ENCODE peak calls at places on chromosomes 1 and 21, in seven cellular contexts. N, T, Q, W, I, E and Z are unnamed samples.

GRCh38 chr1:93623436-93623835 is 58.2 kb downstream of the BCAR3 start:
- DNase-seq in E (no peak), W (no peak), N (no peak), Q (no peak), I (no peak), T (no peak), Z (no peak)

GRCh38 chr1:89671775-89672488 is 39.0 kb downstream of the LRRC8C start:
- DNase-seq in N (no peak), Q (no peak), W (no peak), E (no peak), T (no peak), I (peak), Z (no peak)

GRCh38 chr1:23282967-23283366 is 61.1 kb downstream of the HNRNPR start:
- DNase-seq in E (no peak), N (no peak), Q (no peak), T (no peak), W (no peak), I (peak), Z (no peak)

GRCh38 chr1:216711712-216712111 is 11.5 kb downstream of the ESRRG start:
- DNase-seq in E (no peak), I (no peak), Q (no peak), W (no peak), N (no peak), T (no peak), Z (no peak)

GRCh38 chr1:193850745-193851144 is 664.3 kb upstream of the B3GALT2 start:
- DNase-seq in N (no peak), T (no peak), I (no peak), Q (no peak), W (no peak), E (no peak), Z (no peak)

GRCh38 chr21:38267136-38267535 is 10.3 kb downstream of the KCNJ15 start:
- DNase-seq in Q (no peak), W (no peak), E (no peak), N (no peak), I (no peak), T (no peak), Z (no peak)

GRCh38 chr1:164836614-164837018 is 277.6 kb downstream of the PBX1 start:
- DNase-seq in E (no peak), T (peak), Q (no peak), N (no peak), W (no peak), I (no peak), Z (no peak)

GRCh38 chr21:23660560-23660959 is 1946.7 kb downstream of the MRPL39 start:
- DNase-seq in E (no peak), Q (no peak), N (no peak), W (no peak), I (no peak), T (no peak), Z (no peak)

GRCh38 chr1:158149577-158150269 is 31.0 kb upstream of the CD1D start:
- DNase-seq in W (peak), E (peak), Q (peak), T (peak), I (peak), N (peak), Z (peak)

GRCh38 chr1:22412932-22413727 is 38.5 kb upstream of the ZBTB40 start:
- DNase-seq in E (no peak), N (peak), T (no peak), I (peak), W (no peak), Q (no peak), Z (peak)

GRCh38 chr1:87113313-87113712 is 198.9 kb downstream of the HS2ST1 start:
- DNase-seq in W (peak), I (no peak), Q (peak), N (no peak), T (no peak), E (no peak), Z (no peak)

GRCh38 chr1:145995964-145996432 is 381 bp downstream of the TXNIP start:
- DNase-seq in N (peak), Q (peak), T (peak), W (no peak), E (no peak), I (no peak), Z (no peak)

GRCh38 chr1:85047472-85048295 is 616 bp downstream of the MCOLN3 start:
- DNase-seq in E (peak), N (no peak), T (no peak), W (no peak), Q (no peak), I (peak), Z (peak)

GRCh38 chr21:42455754-42456440 is 40.1 kb downstream of the RSPH1 start:
- DNase-seq in E (peak), N (no peak), I (no peak), Q (no peak), T (no peak), W (no peak), Z (no peak)

GRCh38 chr21:44279621-44280260 is 5.9 kb upstream of the AIRE start:
- DNase-seq in W (peak), T (no peak), N (no peak), Q (no peak), I (no peak), E (no peak), Z (no peak)

GRCh38 chr21:39263372-39263771 is 50.1 kb downstream of the BRWD1 start:
- DNase-seq in E (no peak), W (no peak), T (no peak), N (no peak), Q (no peak), I (peak), Z (no peak)

GRCh38 chr1:29704430-29704829 is 468.1 kb downstream of the PTPRU start:
- DNase-seq in T (no peak), W (peak), N (no peak), Q (no peak), E (no peak), I (no peak), Z (no peak)

GRCh38 chr1:32047701-32048100 is 25.0 kb upstream of the TMEM39B start:
- DNase-seq in Q (no peak), N (no peak), W (no peak), I (no peak), E (no peak), T (no peak), Z (no peak)

GRCh38 chr21:36079010-36079649 is 9.3 kb downstream of the CBR1 start:
- DNase-seq in W (no peak), Q (peak), I (no peak), E (peak), N (no peak), T (peak), Z (no peak)

GRCh38 chr1:169873582-169874200 is 20.0 kb downstream of the SCYL3 start:
- DNase-seq in N (no peak), E (no peak), I (no peak), Q (no peak), W (no peak), T (no peak), Z (no peak)

GRCh38 chr1:3459051-3459908 is 4.8 kb downstream of the ARHGEF16 start:
- DNase-seq in W (peak), N (no peak), Q (no peak), E (peak), I (no peak), T (no peak), Z (peak)

GRCh38 chr1:78792756-78793155 is 143.1 kb downstream of the IFI44 start:
- DNase-seq in Q (no peak), E (no peak), I (no peak), T (no peak), N (no peak), W (no peak), Z (no peak)

GRCh38 chr1:12173631-12174121 is 6.9 kb downstream of the TNFRSF1B start:
- DNase-seq in W (no peak), I (no peak), N (peak), T (peak), E (peak), Q (peak), Z (no peak)

GRCh38 chr1:98086796-98087195 is 166.0 kb upstream of the DPYD start:
- DNase-seq in N (no peak), Q (no peak), W (no peak), E (no peak), T (no peak), I (peak), Z (no peak)

GRCh38 chr1:225449261-225449660 is 21.4 kb upstream of the LBR start:
- DNase-seq in E (peak), T (no peak), Q (peak), W (no peak), I (peak), N (no peak), Z (no peak)

GRCh38 chr1:6998267-6998666 is 213.0 kb downstream of the CAMTA1 start:
- DNase-seq in W (no peak), E (peak), I (no peak), Q (no peak), T (no peak), N (no peak), Z (no peak)

GRCh38 chr21:28832013-28832714 is 160.5 kb downstream of the LTN1 start:
- DNase-seq in E (no peak), Q (no peak), N (no peak), T (no peak), W (no peak), I (peak), Z (no peak)

GRCh38 chr1:72648465-72648864 is 366.1 kb upstream of the NEGR1 start:
- DNase-seq in W (no peak), T (no peak), Q (no peak), E (no peak), N (no peak), I (no peak), Z (no peak)

GRCh38 chr1:234256359-234256758 is 116.9 kb upstream of the COA6 start:
- DNase-seq in N (no peak), Q (no peak), I (no peak), W (no peak), E (no peak), T (no peak), Z (no peak)

GRCh38 chr21:45617021-45617930 is 26.2 kb upstream of the PCBP3 start:
- DNase-seq in W (no peak), T (no peak), E (no peak), N (no peak), Q (peak), I (no peak), Z (no peak)
- TF ChIP-seq CTCF in W (no peak), T (no peak), E (no peak), N (no peak), Q (no peak), I (no peak), Z (no peak)

DNA sequence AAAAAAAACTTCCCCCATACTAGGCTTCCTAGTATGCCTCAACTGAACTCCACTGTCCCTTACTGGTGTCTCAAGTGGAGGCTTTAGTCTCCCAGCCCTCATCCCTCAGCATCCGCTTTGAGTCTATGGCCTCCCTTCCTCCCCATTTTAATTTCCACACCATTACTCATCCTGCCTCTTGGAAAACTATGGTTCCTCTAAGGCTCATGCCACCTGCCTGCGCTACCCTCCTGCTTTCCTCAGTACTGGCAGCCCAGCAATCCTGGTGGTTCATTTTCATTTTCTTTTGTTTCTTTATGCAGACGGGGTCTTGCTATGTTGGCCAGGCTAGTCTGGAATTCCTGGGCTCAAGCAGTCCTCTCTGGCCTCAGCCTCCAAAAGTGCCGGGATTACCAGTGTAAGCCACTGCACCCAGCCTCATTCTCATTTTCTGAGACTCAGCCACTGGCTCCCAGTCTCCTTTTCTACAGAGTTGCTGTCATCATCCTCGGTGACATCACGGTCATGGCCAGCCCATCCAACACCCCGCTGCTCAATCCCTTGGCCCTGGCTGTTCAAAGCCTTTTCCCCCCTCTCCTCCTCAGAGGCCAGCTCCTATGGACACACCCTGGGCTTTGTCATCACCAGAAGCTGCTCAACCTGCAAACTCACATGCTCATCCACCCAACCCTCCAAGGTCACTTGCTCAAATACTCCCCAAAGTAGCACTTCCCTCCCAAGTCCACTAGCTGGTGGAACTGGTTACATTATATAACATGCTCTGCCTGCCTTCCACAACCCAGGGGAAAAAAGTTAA is 2.3 kb upstream of the PMVK start:
- DNase-seq in I (no peak), Q (no peak), E (no peak), N (no peak), T (no peak), W (no peak), Z (no peak)
- H3K27ac ChIP-seq in I (peak), Q (peak), E (peak), N (peak), T (no peak), W (peak), Z (no peak)

DNA sequence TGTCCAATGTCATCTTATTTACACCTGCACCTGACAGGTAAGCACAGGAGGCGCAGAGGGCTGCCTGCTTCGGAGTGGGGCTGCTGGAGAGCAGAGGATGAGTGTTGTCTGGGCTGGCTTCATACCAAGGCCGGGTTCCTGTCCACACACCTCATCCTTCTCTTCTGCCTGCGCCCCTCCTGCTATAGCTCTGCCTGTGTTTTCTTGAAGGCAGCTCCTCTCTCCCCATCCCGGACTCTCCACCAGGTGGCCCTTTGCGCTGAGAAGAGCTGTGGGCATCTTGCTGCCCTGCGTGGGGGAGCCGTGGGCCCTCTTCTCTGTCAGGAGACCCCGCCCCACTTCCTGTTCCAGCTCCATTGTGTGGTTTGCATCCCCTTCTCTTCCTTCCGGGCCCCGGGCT is 35.0 kb downstream of the ARHGEF10L start:
- DNase-seq in E (no peak), N (no peak), I (no peak), W (no peak), Q (no peak), T (no peak), Z (no peak)
- TF ChIP-seq CTCF in E (peak), N (no peak), I (no peak), W (peak), Q (no peak), T (no peak), Z (no peak)

GRCh38 chr1:183125279-183125999 is 60.6 kb upstream of the LAMC2 start:
- DNase-seq in N (no peak), Q (no peak), I (no peak), T (no peak), W (no peak), E (no peak), Z (no peak)

GRCh38 chr1:183124259-183124658 is 61.8 kb upstream of the LAMC2 start:
- DNase-seq in N (peak), Q (no peak), T (no peak), E (peak), W (no peak), I (no peak), Z (no peak)

GRCh38 chr1:183129921-183130675 is 56.0 kb upstream of the LAMC2 start:
- DNase-seq in N (no peak), Q (no peak), T (no peak), E (no peak), I (no peak), W (peak), Z (no peak)

GRCh38 chr1:183126000-183126366 is 60.1 kb upstream of the LAMC2 start:
- DNase-seq in T (no peak), I (no peak), E (no peak), W (no peak), N (no peak), Q (no peak), Z (no peak)

GRCh38 chr1:183126528-183126927 is 59.5 kb upstream of the LAMC2 start:
- DNase-seq in T (no peak), Q (no peak), W (no peak), E (no peak), I (no peak), N (no peak), Z (no peak)
- H3K27ac ChIP-seq in T (no peak), Q (no peak), W (no peak), E (peak), I (no peak), N (no peak), Z (no peak)

GRCh38 chr1:47549532-47549931 is 111.7 kb downstream of the FOXD2 start:
- DNase-seq in I (no peak), W (no peak), N (no peak), E (no peak), T (no peak), Q (no peak), Z (no peak)

GRCh38 chr1:47547753-47548152 is 109.9 kb downstream of the FOXD2 start:
- DNase-seq in N (no peak), E (no peak), Q (no peak), I (no peak), T (no peak), W (no peak), Z (no peak)

GRCh38 chr1:47548188-47548587 is 110.3 kb downstream of the FOXD2 start:
- DNase-seq in I (no peak), E (no peak), Q (no peak), W (no peak), T (no peak), N (no peak), Z (no peak)

GRCh38 chr1:47545912-47546483 is 108.2 kb downstream of the FOXD2 start:
- DNase-seq in W (no peak), T (no peak), E (no peak), Q (no peak), N (no peak), I (no peak), Z (no peak)
- TF ChIP-seq CTCF in W (no peak), T (no peak), E (no peak), Q (no peak), N (no peak), I (no peak), Z (no peak)